ENCODE peak calls at places on chromosomes 4 and X, in seven cellular contexts. Z, F, L, E, D, H and B are unnamed samples.

GRCh38 chrX:107731831-107732502 is 43.6 kb downstream of the TSC22D3 start:
- DNase-seq in Z (peak), F (no peak), L (peak), E (peak), D (peak), H (peak), B (peak)

GRCh38 chr4:110533940-110534339 is 58.0 kb downstream of the ENPEP start:
- DNase-seq in Z (no peak), F (no peak), L (no peak), E (peak), D (no peak), H (peak), B (no peak)

GRCh38 chr4:173274744-173275143 is 59.4 kb downstream of the HMGB2 start:
- DNase-seq in Z (no peak), F (no peak), L (no peak), E (no peak), D (no peak), H (no peak), B (no peak)

GRCh38 chr4:1506956-1507721 is 100.9 kb upstream of the NKX1-1 start:
- DNase-seq in Z (peak), F (no peak), L (no peak), E (no peak), D (no peak), H (no peak), B (no peak)

GRCh38 chr4:153222790-153223417 is 18.7 kb downstream of the TRIM2 start:
- DNase-seq in Z (peak), F (peak), L (no peak), E (no peak), D (peak), H (peak), B (peak)

GRCh38 chrX:47218280-47218919 is at the start of gene CDK16:
- DNase-seq in Z (peak), F (peak), L (peak), E (peak), D (peak), H (peak), B (peak)

GRCh38 chrX:48854898-48855297 is 19.5 kb upstream of the PCSK1N start:
- DNase-seq in Z (no peak), F (no peak), L (no peak), E (peak), D (no peak), H (peak), B (no peak)

GRCh38 chr4:187849556-187850245 is 145.9 kb upstream of the ZFP42 start:
- DNase-seq in Z (no peak), F (no peak), L (no peak), E (no peak), D (no peak), H (no peak), B (no peak)

GRCh38 chrX:45485682-45486081 is 285.0 kb upstream of the DIPK2B start:
- DNase-seq in Z (no peak), F (no peak), L (no peak), E (no peak), D (no peak), H (no peak), B (no peak)

GRCh38 chr4:96352051-96352517 is 512.2 kb downstream of the PDHA2 start:
- DNase-seq in Z (no peak), F (no peak), L (no peak), E (peak), D (no peak), H (peak), B (no peak)